ENCODE peak calls at places on chromosomes 4 and X, in four cellular contexts. J, Z, U and T are unnamed samples.

GRCh38 chr4:89753601-89754066 is 83.3 kb downstream of the SNCA start:
- DNase-seq in J (peak), Z (no peak), U (no peak), T (no peak)

GRCh38 chr4:16912896-16913295 is 14.5 kb upstream of the LDB2 start:
- DNase-seq in U (no peak), J (no peak), Z (no peak), T (no peak)

GRCh38 chrX:2928127-2928582 is 984 bp downstream of the ARSD start:
- DNase-seq in U (no peak), J (no peak), Z (peak), T (peak)

GRCh38 chr4:150176559-150176958 is 98.3 kb downstream of the DCLK2 start:
- DNase-seq in U (no peak), J (peak), Z (no peak), T (peak)

GRCh38 chr4:160450861-160451260 is 1348.0 kb downstream of the RAPGEF2 start:
- DNase-seq in Z (no peak), J (no peak), U (no peak), T (no peak)

GRCh38 chr4:4387531-4388311 is 819 bp downstream of the NSG1 start:
- DNase-seq in U (no peak), J (no peak), Z (peak), T (no peak)

GRCh38 chr4:122958505-122958904 is 36.1 kb upstream of the NUDT6 start:
- DNase-seq in J (no peak), U (no peak), Z (no peak), T (no peak)

GRCh38 chr4:105127154-105127445 is 19.6 kb upstream of the TET2 start:
- DNase-seq in U (no peak), Z (no peak), J (no peak), T (no peak)

GRCh38 chr4:24642941-24643628 is 58.7 kb upstream of the DHX15 start:
- DNase-seq in U (no peak), J (peak), Z (no peak), T (no peak)

GRCh38 chr4:176569301-176569700 is 223.4 kb downstream of the VEGFC start:
- DNase-seq in J (no peak), Z (no peak), U (no peak), T (no peak)

GRCh38 chrX:120115438-120115963 is at the start of gene RHOXF1:
- DNase-seq in Z (no peak), U (no peak), J (no peak), T (no peak)

GRCh38 chr4:140497776-140498636 is at the start of gene MGAT4D:
- DNase-seq in U (no peak), J (no peak), Z (no peak), T (no peak)

GRCh38 chr4:107183155-107183774 is 147.2 kb upstream of the DKK2 start:
- DNase-seq in Z (no peak), U (no peak), J (peak), T (no peak)

GRCh38 chr4:6680372-6681034 is 13.2 kb upstream of the S100P start:
- DNase-seq in Z (no peak), U (no peak), J (no peak), T (no peak)